ENCODE peak calls at places on chromosomes 3 and 15, in four cellular contexts. U, F, O and P are unnamed samples.

GRCh38 chr15:78672285-78673003 is 31.4 kb upstream of the CHRNB4 start:
- DNase-seq in U (no peak), F (no peak), O (no peak), P (no peak)

GRCh38 chr3:122410639-122411038 is 5.2 kb downstream of the WDR5B start:
- DNase-seq in U (no peak), F (no peak), O (no peak), P (no peak)

GRCh38 chr3:102896851-102897621 is 462.2 kb downstream of the ZPLD1 start:
- DNase-seq in U (no peak), F (no peak), O (no peak), P (no peak)

GRCh38 chr3:61793056-61793455 is 231.7 kb downstream of the PTPRG start:
- DNase-seq in U (no peak), F (no peak), O (no peak), P (no peak)

GRCh38 chr3:163946785-163947184 is 1131.5 kb downstream of the SI start:
- DNase-seq in U (no peak), F (no peak), O (no peak), P (no peak)

GRCh38 chr3:16697437-16698258 is 92.4 kb upstream of the DAZL start:
- DNase-seq in U (no peak), F (no peak), O (peak), P (no peak)

GRCh38 chr3:136818191-136818850 is 605 bp upstream of the SLC35G2 start:
- DNase-seq in U (no peak), F (peak), O (peak), P (no peak)

GRCh38 chr3:48685293-48685602 is 467 bp downstream of the NCKIPSD start:
- DNase-seq in U (no peak), F (no peak), O (no peak), P (no peak)

GRCh38 chr3:43161684-43162512 is 56.0 kb upstream of the POMGNT2 start:
- DNase-seq in U (no peak), F (no peak), O (peak), P (peak)

GRCh38 chr15:49242820-49243219 is 72.8 kb downstream of the GALK2 start:
- DNase-seq in U (no peak), F (no peak), O (peak), P (no peak)

GRCh38 chr15:98446093-98446492 is 202.2 kb upstream of the IGF1R start:
- DNase-seq in U (no peak), F (no peak), O (no peak), P (no peak)

GRCh38 chr3:23701711-23702110 is 104.0 kb upstream of the UBE2E1 start:
- DNase-seq in U (no peak), F (no peak), O (no peak), P (no peak)

GRCh38 chr3:107993771-107994170 is 97.1 kb downstream of the CD47 start:
- DNase-seq in U (no peak), F (no peak), O (peak), P (no peak)

GRCh38 chr3:26967531-26967930 is 345.0 kb downstream of the LRRC3B start:
- DNase-seq in U (no peak), F (no peak), O (no peak), P (no peak)

DNA sequence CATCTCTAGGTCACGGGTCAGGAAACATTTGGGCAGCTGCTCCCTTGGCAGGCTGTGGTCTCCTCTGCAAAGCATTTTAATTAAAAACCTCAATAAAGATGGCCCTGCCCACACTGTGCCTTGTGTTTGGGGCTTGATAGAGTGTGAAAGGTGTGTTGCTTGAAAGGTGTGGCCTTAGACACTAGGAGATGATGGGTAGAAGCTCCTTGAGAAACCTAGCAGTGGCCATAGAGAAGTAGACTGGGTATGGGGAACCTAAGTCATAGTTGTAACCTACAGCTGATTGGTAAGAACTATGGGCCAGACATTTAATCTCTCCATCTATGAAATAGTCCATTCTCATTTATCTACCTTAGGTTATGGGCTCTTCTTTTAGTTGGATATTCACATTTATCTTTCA is 3.3 kb downstream of the JAGN1 start:
- DNase-seq in U (no peak), F (no peak), O (no peak), P (no peak)
- H3K4me3 ChIP-seq in U (no peak), F (no peak), O (no peak), P (no peak)

GRCh38 chr15:77074350-77074749 is 3.4 kb upstream of the TSPAN3 start:
- DNase-seq in U (no peak), F (no peak), O (no peak), P (no peak)

GRCh38 chr15:77069521-77070121 is 1.3 kb downstream of the TSPAN3 start:
- DNase-seq in U (peak), F (no peak), O (no peak), P (no peak)

GRCh38 chr15:77070500-77071337 is at the start of gene TSPAN3:
- DNase-seq in U (peak), F (peak), O (peak), P (peak)

GRCh38 chr15:77070180-77070499 is 769 bp downstream of the TSPAN3 start:
- DNase-seq in U (no peak), F (no peak), O (no peak), P (no peak)

DNA sequence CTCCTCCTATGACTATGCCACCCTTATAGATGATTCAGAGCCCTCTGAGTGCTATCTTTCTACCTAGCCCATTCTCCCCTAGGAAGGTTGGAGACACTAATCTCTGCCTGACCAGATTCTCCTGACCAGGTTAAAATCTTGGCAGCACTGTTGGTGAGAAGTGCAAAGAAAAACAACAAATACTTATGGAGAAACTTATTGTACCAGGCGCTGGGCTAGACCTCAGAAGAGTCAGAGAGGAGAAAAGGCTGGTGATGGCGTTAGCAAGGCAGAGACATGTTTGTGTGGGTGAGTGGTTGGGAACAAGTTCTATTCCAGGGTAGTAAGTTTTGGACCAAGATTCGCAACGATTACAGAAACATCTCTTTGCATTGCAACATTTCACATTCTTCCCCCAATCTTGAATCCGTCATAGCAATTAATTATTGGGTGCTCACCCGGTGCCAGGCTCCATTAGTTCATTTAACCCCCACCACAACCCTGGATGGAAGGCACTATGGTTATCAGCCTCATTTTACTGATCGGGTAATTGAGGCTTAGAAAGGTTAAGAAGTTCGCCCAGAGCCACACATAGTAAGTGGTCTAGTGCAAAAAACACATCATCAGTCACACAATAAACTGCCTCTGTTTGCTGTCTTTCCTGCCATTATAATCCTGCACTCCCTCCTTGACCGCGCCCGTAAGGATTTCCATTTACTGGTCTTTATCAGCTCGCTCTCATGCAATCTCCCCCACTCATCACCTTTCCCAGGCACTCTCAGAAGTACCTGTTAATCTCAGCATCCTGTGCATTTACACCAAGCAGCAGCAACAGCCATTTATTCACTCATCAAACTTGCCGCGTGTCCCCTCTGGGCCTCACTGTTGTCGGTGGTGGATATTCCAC is 672 bp upstream of the TSPAN3 start:
- DNase-seq in U (no peak), F (no peak), O (no peak), P (no peak)
- H3K4me3 ChIP-seq in U (peak), F (no peak), O (peak), P (no peak)

DNA sequence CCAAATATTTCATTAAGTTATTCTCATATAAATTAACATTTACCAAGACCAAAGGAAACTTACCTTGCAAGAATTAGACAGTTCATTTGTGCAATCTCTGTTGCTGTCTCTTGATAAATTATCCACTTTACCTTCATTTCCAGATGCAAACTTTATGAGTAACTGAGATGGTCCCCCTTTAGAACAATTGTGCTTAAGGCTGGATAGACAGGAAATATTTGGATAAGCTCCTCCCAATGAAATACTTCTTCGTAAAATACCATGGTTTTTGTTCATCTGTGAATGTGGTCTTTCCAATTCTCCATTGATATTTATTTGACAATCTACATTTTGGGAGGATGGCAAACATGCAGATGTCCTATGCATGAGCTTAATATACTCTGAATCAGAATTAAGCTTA is 78.2 kb downstream of the NEDD4 start:
- DNase-seq in U (no peak), F (no peak), O (no peak), P (no peak)
- H3K4me3 ChIP-seq in U (no peak), F (no peak), O (no peak), P (peak)

GRCh38 chr3:38648659-38649499 is 608 bp downstream of the SCN5A start:
- DNase-seq in U (no peak), F (no peak), O (no peak), P (no peak)
- H3K4me3 ChIP-seq in U (peak), F (peak), O (peak), P (peak)

GRCh38 chr15:91116379-91117067 is 16.5 kb downstream of the SV2B start:
- DNase-seq in U (no peak), F (no peak), O (no peak), P (no peak)

GRCh38 chr15:91118796-91119590 is 18.9 kb downstream of the SV2B start:
- DNase-seq in U (no peak), F (no peak), O (no peak), P (no peak)

GRCh38 chr15:91114301-91114700 is 14.2 kb downstream of the SV2B start:
- DNase-seq in U (no peak), F (no peak), O (no peak), P (no peak)

GRCh38 chr15:91113036-91113435 is 13.0 kb downstream of the SV2B start:
- DNase-seq in U (no peak), F (no peak), O (no peak), P (no peak)

DNA sequence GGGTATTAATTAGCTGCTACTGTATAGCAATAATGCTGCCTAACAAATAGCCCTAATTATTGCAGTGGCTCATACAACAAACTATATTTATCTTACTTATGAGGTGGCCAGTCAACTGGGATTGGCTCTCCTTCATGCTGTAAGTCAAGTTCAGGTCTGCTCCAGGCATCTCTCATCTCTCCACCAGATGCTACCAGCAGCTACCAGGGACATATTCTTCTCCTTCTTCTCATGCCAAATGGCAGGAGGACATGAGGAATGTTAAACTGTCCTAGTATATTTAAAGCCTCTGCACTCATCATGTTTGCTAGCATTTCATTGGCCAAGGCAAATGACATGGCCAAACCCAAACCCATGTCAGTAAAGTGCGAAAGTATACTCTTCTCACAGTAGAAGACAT is 17.3 kb downstream of the SV2B start:
- DNase-seq in U (no peak), F (no peak), O (no peak), P (no peak)
- H3K4me3 ChIP-seq in U (no peak), F (no peak), O (no peak), P (no peak)

GRCh38 chr3:180926526-180926925 is 14.1 kb downstream of the FXR1 start:
- DNase-seq in U (no peak), F (no peak), O (no peak), P (no peak)
- H3K4me3 ChIP-seq in U (no peak), F (no peak), O (no peak), P (no peak)

DNA sequence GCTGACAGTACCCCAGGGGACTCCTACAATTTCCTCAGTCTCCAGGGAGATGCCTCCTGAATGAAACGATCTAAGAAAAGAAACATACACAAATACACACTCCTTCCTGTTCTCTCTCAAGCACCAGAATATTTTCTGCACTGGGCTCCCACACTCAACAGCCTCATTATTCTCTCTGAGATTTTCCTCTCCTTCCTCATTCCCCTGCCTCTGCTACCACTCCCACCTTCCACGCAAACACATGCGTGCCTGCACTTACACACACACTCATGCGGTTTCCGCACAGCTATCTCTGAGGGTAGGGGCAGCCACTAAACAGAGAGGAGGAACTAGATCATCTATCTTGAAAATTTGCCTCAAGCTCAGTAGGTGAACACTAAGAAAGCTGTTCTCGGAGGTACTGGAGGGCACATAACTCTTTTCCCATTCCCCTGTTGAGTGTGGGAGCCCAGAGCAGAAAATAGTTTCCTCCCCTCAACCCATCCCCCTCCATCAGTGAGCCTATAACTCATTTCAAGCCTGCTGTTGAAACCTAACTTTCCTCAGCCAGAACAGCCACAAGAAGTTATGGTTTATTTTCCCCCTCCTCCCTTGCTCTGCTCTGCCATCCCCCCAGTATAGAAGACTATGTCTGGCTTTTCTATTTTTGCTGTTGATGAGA is 30.5 kb upstream of the TIPARP start:
- DNase-seq in U (no peak), F (no peak), O (no peak), P (no peak)
- H3K4me3 ChIP-seq in U (no peak), F (no peak), O (no peak), P (no peak)

DNA sequence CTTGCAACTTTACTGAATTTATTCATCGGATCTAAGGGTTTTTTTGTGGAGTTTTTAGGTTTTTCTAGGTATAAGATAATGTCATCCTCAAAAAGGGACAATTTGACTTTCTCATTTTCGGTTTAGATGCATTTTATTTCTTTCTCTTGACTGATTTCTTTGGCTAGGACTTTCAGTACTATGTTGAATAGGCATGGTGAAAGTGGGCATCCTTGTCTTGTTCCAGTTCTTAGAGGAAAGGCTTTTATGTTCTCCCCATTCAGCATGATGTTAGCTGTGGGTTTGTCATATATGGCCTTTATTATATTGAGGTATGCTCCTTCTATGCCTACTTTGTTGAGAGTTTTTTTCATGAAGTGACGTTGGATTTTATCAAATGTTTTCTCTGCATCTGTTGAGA is 106.7 kb downstream of the FAM43A start:
- DNase-seq in U (no peak), F (no peak), O (no peak), P (no peak)
- H3K4me3 ChIP-seq in U (no peak), F (no peak), O (no peak), P (no peak)